ENCODE peak calls at places on chromosomes 12 and 14, in eight cellular contexts. L, N, E, Y, Q, D, G and H are unnamed samples.
A peak's percentile ranks its signal among the peaks of the same experiment; 100 is the strongest.

GRCh38 chr14:58643366-58643765 is 5.6 kb downstream of the DACT1 start:
- DNase-seq in L (no peak), N (no peak), E (no peak), Y (no peak), Q (no peak), D (no peak), G (no peak), H (no peak)

GRCh38 chr14:55701638-55702037 is 121.6 kb downstream of the KTN1 start:
- DNase-seq in L (no peak), N (no peak), E (no peak), Y (no peak), Q (no peak), D (peak; percentile 53), G (no peak), H (no peak)

GRCh38 chr14:58072288-58073071 is 79.5 kb downstream of the ARMH4 start:
- DNase-seq in L (no peak), N (peak; percentile 68), E (no peak), Y (peak; percentile 67), Q (peak; percentile 80), D (peak; percentile 60), G (no peak), H (peak; percentile 57)

GRCh38 chr12:12091977-12092663 is 21.4 kb downstream of the BCL2L14 start:
- DNase-seq in L (no peak), N (peak; percentile 44), E (no peak), Y (no peak), Q (no peak), D (no peak), G (no peak), H (no peak)

GRCh38 chr14:87049886-87050820 is 942.8 kb downstream of the GALC start:
- DNase-seq in L (no peak), N (no peak), E (no peak), Y (peak; percentile 62), Q (peak; percentile 90), D (no peak), G (no peak), H (peak; percentile 67)

GRCh38 chr14:72740966-72741835 is 152.7 kb downstream of the DPF3 start:
- DNase-seq in L (no peak), N (no peak), E (no peak), Y (no peak), Q (no peak), D (no peak), G (peak; percentile 40), H (no peak)

GRCh38 chr12:110966081-110966760 is 45.8 kb upstream of the MYL2 start:
- DNase-seq in L (no peak), N (no peak), E (no peak), Y (no peak), Q (no peak), D (no peak), G (no peak), H (no peak)

GRCh38 chr14:99334277-99334676 is 62.3 kb upstream of the BCL11B start:
- DNase-seq in L (no peak), N (no peak), E (no peak), Y (no peak), Q (no peak), D (no peak), G (no peak), H (no peak)

GRCh38 chr12:50087995-50088394 is 2.9 kb downstream of the SMARCD1 start:
- DNase-seq in L (no peak), N (peak; percentile 87), E (no peak), Y (no peak), Q (no peak), D (peak; percentile 52), G (no peak), H (no peak)

GRCh38 chr14:69132513-69133181 is 20.3 kb downstream of the DCAF5 start:
- DNase-seq in L (no peak), N (no peak), E (no peak), Y (no peak), Q (no peak), D (no peak), G (no peak), H (no peak)

GRCh38 chr12:98592825-98593322 is 612 bp upstream of the SLC25A3 start:
- DNase-seq in L (no peak), N (no peak), E (no peak), Y (no peak), Q (no peak), D (peak; percentile 24), G (no peak), H (no peak)

GRCh38 chr12:66848967-66849366 is 170.1 kb upstream of the GRIP1 start:
- DNase-seq in L (no peak), N (no peak), E (no peak), Y (no peak), Q (peak; percentile 4), D (no peak), G (no peak), H (no peak)

GRCh38 chr14:32469388-32470160 is 140.5 kb downstream of the AKAP6 start:
- DNase-seq in L (no peak), N (peak; percentile 62), E (no peak), Y (peak; percentile 28), Q (peak; percentile 41), D (peak; percentile 42), G (no peak), H (peak; percentile 31)

GRCh38 chr12:49369723-49370145 is 2.5 kb downstream of the SPATS2 start:
- DNase-seq in L (no peak), N (peak; percentile 58), E (peak; percentile 25), Y (peak; percentile 79), Q (peak; percentile 61), D (peak; percentile 44), G (no peak), H (peak; percentile 59)

GRCh38 chr12:110498984-110499706 is 2.8 kb downstream of the VPS29 start:
- DNase-seq in L (no peak), N (no peak), E (no peak), Y (no peak), Q (no peak), D (peak; percentile 30), G (no peak), H (no peak)

GRCh38 chr12:110421701-110422100 is 18.2 kb upstream of the ANAPC7 start:
- DNase-seq in L (no peak), N (no peak), E (no peak), Y (no peak), Q (no peak), D (no peak), G (no peak), H (no peak)

GRCh38 chr12:120687570-120688289 is 781 bp downstream of the MLEC start:
- DNase-seq in L (no peak), N (peak; percentile 46), E (no peak), Y (peak; percentile 71), Q (peak; percentile 54), D (no peak), G (no peak), H (peak; percentile 65)

GRCh38 chr12:75650989-75651695 is 139.7 kb upstream of the KRR1 start:
- DNase-seq in L (no peak), N (no peak), E (no peak), Y (no peak), Q (no peak), D (peak; percentile 61), G (no peak), H (no peak)

GRCh38 chr12:47038270-47038748 is 41.1 kb upstream of the PCED1B start:
- DNase-seq in L (no peak), N (no peak), E (no peak), Y (no peak), Q (peak; percentile 19), D (peak; percentile 40), G (no peak), H (no peak)

GRCh38 chr14:24481622-24482324 is 26.3 kb downstream of the CMA1 start:
- DNase-seq in L (peak; percentile 40), N (peak; percentile 31), E (no peak), Y (peak; percentile 61), Q (peak; percentile 88), D (peak; percentile 22), G (no peak), H (peak; percentile 32)

GRCh38 chr12:65960820-65961691 is 136.8 kb downstream of the HMGA2 start:
- DNase-seq in L (no peak), N (peak; percentile 35), E (no peak), Y (no peak), Q (no peak), D (no peak), G (no peak), H (no peak)

GRCh38 chr14:100885196-100886030 is 18.1 kb downstream of the RTL1 start:
- DNase-seq in L (peak; percentile 18), N (no peak), E (peak; percentile 10), Y (no peak), Q (peak; percentile 79), D (no peak), G (no peak), H (no peak)

GRCh38 chr12:64080319-64081008 is 141.6 kb downstream of the KICS2 start:
- DNase-seq in L (no peak), N (no peak), E (no peak), Y (no peak), Q (peak; percentile 33), D (no peak), G (no peak), H (no peak)

GRCh38 chr12:110903511-110903910 is 16.9 kb downstream of the MYL2 start:
- DNase-seq in L (no peak), N (no peak), E (no peak), Y (no peak), Q (no peak), D (no peak), G (no peak), H (no peak)

GRCh38 chr12:19783547-19784444 is 344.5 kb downstream of the AEBP2 start:
- DNase-seq in L (no peak), N (no peak), E (no peak), Y (no peak), Q (no peak), D (no peak), G (no peak), H (no peak)

GRCh38 chr14:61003571-61003970 is 22.5 kb downstream of the SLC38A6 start:
- DNase-seq in L (no peak), N (no peak), E (no peak), Y (no peak), Q (no peak), D (no peak), G (no peak), H (no peak)

GRCh38 chr12:109744026-109744425 is 30.4 kb downstream of the FAM222A start:
- DNase-seq in L (peak; percentile 31), N (no peak), E (peak; percentile 2), Y (no peak), Q (no peak), D (no peak), G (no peak), H (no peak)

GRCh38 chr12:121903202-121903601 is 14.6 kb downstream of the PSMD9 start:
- DNase-seq in L (no peak), N (no peak), E (no peak), Y (peak; percentile 41), Q (no peak), D (no peak), G (no peak), H (no peak)

GRCh38 chr12:27801630-27802029 is 21.6 kb upstream of the MANSC4 start:
- DNase-seq in L (no peak), N (no peak), E (no peak), Y (no peak), Q (no peak), D (no peak), G (no peak), H (no peak)

GRCh38 chr12:43444940-43445564 is 107.0 kb downstream of the ADAMTS20 start:
- DNase-seq in L (no peak), N (peak; percentile 76), E (no peak), Y (peak; percentile 77), Q (peak; percentile 55), D (peak; percentile 45), G (no peak), H (peak; percentile 57)